ENCODE peak calls at places on chromosomes 12 and 14, in seven cellular contexts. S is heart right ventricle; W is GM23338; K is CD4-positive, alpha-beta T cell; Q is PC-3; G is right cardiac atrium; D is A549. F is an unnamed sample.

GRCh38 chr12:88310666-88311065 is 168.6 kb downstream of the TMTC3 start:
- DNase-seq in W (no peak), S (no peak), D (no peak), Q (no peak), G (no peak), K (no peak), F (no peak)

GRCh38 chr14:80981156-80981555 is 25.7 kb downstream of the TSHR start:
- DNase-seq in D (no peak), S (no peak), K (no peak), Q (no peak), G (no peak), W (no peak), F (no peak)

GRCh38 chr14:94574336-94574735 is 6.9 kb upstream of the SERPINA5 start:
- DNase-seq in G (no peak), W (no peak), Q (no peak), S (no peak), D (no peak), K (no peak), F (no peak)

GRCh38 chr14:101507306-101508150 is 53.8 kb upstream of the DIO3 start:
- DNase-seq in Q (no peak), W (no peak), S (no peak), K (no peak), D (no peak), G (peak; percentile 31), F (no peak)

GRCh38 chr14:51554339-51554920 is 97.3 kb upstream of the FRMD6 start:
- DNase-seq in D (no peak), W (no peak), S (no peak), K (no peak), Q (peak; percentile 98), G (no peak), F (no peak)

GRCh38 chr14:103432627-103433026 is 47.4 kb downstream of the MARK3 start:
- DNase-seq in D (no peak), K (no peak), G (no peak), S (no peak), Q (no peak), W (no peak), F (no peak)

GRCh38 chr12:82383930-82384513 is 25.7 kb downstream of the METTL25 start:
- DNase-seq in K (no peak), S (no peak), G (no peak), D (no peak), Q (peak; percentile 58), W (peak; percentile 41), F (no peak)

GRCh38 chr12:54017027-54017788 is 8.4 kb downstream of the HOXC8 start:
- DNase-seq in D (peak; percentile 83), S (no peak), W (peak; percentile 71), Q (peak; percentile 22), K (no peak), G (no peak), F (no peak)

GRCh38 chr12:132558861-132559623 is 51.3 kb downstream of the LRCOL1 start:
- DNase-seq in Q (no peak), S (no peak), K (no peak), G (no peak), D (no peak), W (no peak), F (no peak)

GRCh38 chr14:32077081-32078029 is at the start of gene ARHGAP5:
- DNase-seq in D (no peak), S (no peak), G (no peak), Q (no peak), K (peak; percentile 65), W (peak; percentile 81), F (no peak)

GRCh38 chr14:90849787-90850444 is 33.7 kb upstream of the TTC7B start:
- DNase-seq in G (no peak), Q (no peak), S (no peak), D (no peak), K (no peak), W (no peak), F (no peak)

GRCh38 chr14:105398726-105399440 is 545 bp downstream of the TEX22 start:
- DNase-seq in Q (peak; percentile 43), W (peak; percentile 64), K (peak; percentile 20), S (no peak), D (no peak), G (no peak), F (no peak)

GRCh38 chr14:95318870-95319311 is 817 bp downstream of the CLMN start:
- DNase-seq in K (no peak), D (no peak), G (no peak), Q (no peak), S (no peak), W (peak; percentile 62), F (no peak)

GRCh38 chr14:91354979-91355685 is 62.5 kb downstream of the CCDC88C start:
- DNase-seq in K (no peak), G (no peak), D (peak; percentile 25), Q (no peak), S (no peak), W (peak; percentile 82), F (no peak)

GRCh38 chr14:32561520-32561919 is 232.4 kb downstream of the AKAP6 start:
- DNase-seq in G (no peak), D (no peak), Q (peak; percentile 85), S (no peak), K (no peak), W (peak; percentile 16), F (no peak)

GRCh38 chr14:61642246-61642982 is 52.9 kb upstream of the HIF1A start:
- DNase-seq in W (no peak), D (no peak), G (no peak), K (no peak), Q (peak; percentile 70), S (no peak), F (no peak)

GRCh38 chr14:24425704-24426103 is 3.8 kb downstream of the CBLN3 start:
- DNase-seq in W (no peak), D (no peak), K (no peak), S (no peak), G (no peak), Q (peak; percentile 67), F (no peak)

GRCh38 chr12:48677782-48678181 is 4.3 kb downstream of the KANSL2 start:
- DNase-seq in S (no peak), Q (no peak), W (no peak), G (no peak), K (no peak), D (no peak), F (no peak)

GRCh38 chr14:81432171-81432570 is 32.0 kb upstream of the STON2 start:
- DNase-seq in W (no peak), S (no peak), Q (no peak), K (no peak), G (no peak), D (no peak), F (no peak)

GRCh38 chr12:105341010-105341409 is 10.5 kb downstream of the C12orf75 start:
- DNase-seq in Q (peak; percentile 71), D (no peak), K (no peak), G (no peak), W (no peak), S (no peak), F (no peak)

GRCh38 chr14:99509871-99510555 is 28.8 kb downstream of the CCNK start:
- DNase-seq in K (no peak), G (peak; percentile 50), Q (no peak), W (no peak), S (no peak), D (no peak), F (no peak)

GRCh38 chr12:59500915-59501314 is 94.9 kb upstream of the SLC16A7 start:
- DNase-seq in Q (peak; percentile 62), S (no peak), W (no peak), G (no peak), D (no peak), K (no peak), F (no peak)

DNA sequence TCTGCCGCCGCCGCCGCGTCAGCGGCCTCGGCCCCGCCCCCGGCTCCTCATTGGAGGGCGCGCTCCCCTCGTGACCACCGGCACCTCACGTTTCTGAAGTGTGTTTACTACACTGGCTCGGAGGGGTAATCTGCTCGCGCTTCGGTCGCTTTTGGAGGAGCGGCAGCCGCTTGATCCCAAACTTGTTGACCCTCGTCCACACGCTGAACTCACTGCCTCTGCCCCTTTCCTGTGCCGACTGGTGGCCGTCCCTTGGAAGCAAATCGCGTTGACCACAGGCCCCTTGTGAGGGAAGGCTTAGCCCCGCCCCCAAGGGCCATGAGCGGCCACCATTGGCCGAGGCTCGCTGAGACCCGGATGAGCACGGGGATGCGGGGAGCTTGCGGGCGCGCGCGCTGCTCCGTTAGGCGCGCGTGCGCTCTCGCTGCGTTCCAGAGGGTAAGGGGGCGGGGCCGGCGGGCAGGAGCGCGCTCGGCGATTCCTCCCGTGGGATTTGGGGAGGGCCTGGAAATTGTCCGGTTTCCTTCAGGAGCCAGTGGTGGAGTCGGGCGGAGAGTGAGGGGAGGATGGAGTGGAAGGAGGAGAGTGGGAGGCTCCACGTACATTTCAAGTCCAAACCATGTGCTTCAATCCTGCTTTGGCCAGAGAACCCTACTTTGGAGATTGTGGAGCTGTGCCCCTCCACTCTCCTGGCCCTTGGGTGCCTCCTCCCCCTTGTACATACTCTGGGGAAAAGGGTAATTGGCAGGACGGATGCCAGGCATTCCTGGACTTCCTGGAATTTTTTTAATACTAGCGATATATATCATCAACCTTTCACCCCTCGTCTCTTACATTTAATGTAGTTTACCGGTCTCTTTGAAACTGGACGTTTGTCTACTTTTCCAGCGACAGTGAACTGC is at the start of gene CRY1:
- DNase-seq in Q (peak; percentile 98), K (peak; percentile 91), D (peak; percentile 79), W (peak; percentile 98), G (peak; percentile 99), S (peak; percentile 96), F (peak; percentile 93)
- H3K27ac ChIP-seq in Q (peak within 1 kb of the TSS; percentile 63), K (peak within 1 kb of the TSS; percentile 99), D (peak within 1 kb of the TSS; percentile 89), W (peak within 1 kb of the TSS; percentile 95), G (peak within 1 kb of the TSS; percentile 98), S (peak within 1 kb of the TSS; percentile 93), F (peak within 1 kb of the TSS; percentile 98)

GRCh38 chr12:24143928-24144327 is 194.5 kb upstream of the SOX5 start:
- DNase-seq in W (no peak), K (no peak), S (no peak), Q (no peak), G (no peak), D (no peak), F (no peak)
- H3K27ac ChIP-seq in W (no peak overlapping the region), K (no peak overlapping the region), S (no peak overlapping the region), Q (no peak overlapping the region), G (no peak overlapping the region), D (no peak overlapping the region), F (no peak overlapping the region)

GRCh38 chr12:101653030-101653429 is 44.4 kb upstream of the CHPT1 start:
- DNase-seq in S (no peak), Q (no peak), W (no peak), D (no peak), K (no peak), G (no peak), F (no peak)

GRCh38 chr12:101653503-101653902 is 43.9 kb upstream of the CHPT1 start:
- DNase-seq in Q (no peak), G (no peak), S (no peak), W (peak; percentile 24), D (no peak), K (no peak), F (no peak)

GRCh38 chr12:101648195-101648594 is 49.2 kb upstream of the CHPT1 start:
- DNase-seq in K (no peak), W (no peak), S (no peak), Q (no peak), D (no peak), G (no peak), F (no peak)

GRCh38 chr12:101642115-101643067 is 47.6 kb downstream of the MYBPC1 start:
- DNase-seq in S (no peak), Q (no peak), D (no peak), W (peak; percentile 94), K (no peak), G (peak; percentile 41), F (no peak)

GRCh38 chr12:101647711-101648110 is 49.7 kb upstream of the CHPT1 start:
- DNase-seq in D (no peak), W (no peak), K (no peak), G (no peak), S (no peak), Q (no peak), F (no peak)
- H3K27ac ChIP-seq in D (no peak overlapping the region), W (no peak overlapping the region), K (no peak overlapping the region), G (no peak overlapping the region), S (no peak overlapping the region), Q (no peak overlapping the region), F (no peak overlapping the region)

GRCh38 chr12:124597041-124597440 is 29.6 kb upstream of the NCOR2 start:
- DNase-seq in G (no peak), K (no peak), S (no peak), Q (no peak), W (no peak), D (no peak), F (no peak)
- H3K27ac ChIP-seq in G (no peak overlapping the region), K (no peak overlapping the region), S (no peak overlapping the region), Q (no peak overlapping the region), W (no peak overlapping the region), D (no peak overlapping the region), F (no peak overlapping the region)

F was measured in substantia nigra.